ENCODE peak calls at places on chromosome 22, in four cellular contexts. L is stimulated activated CD8-positive, alpha-beta memory T cell treated with anti-CD3 and anti-CD28 coated beads, Interleukin-2, amount 100 ng/mL, for 48 hours; Q is DMS 273 treated with DMSO at 0.1 percent for 48 hours; N is pancreas. I is an unnamed sample.
A peak's percentile ranks its signal among the peaks of the same experiment; 100 is the strongest.

GRCh38 chr22:49724893-49725489 is 102.7 kb downstream of the BRD1 start:
- DNase-seq in L (peak; percentile 71), Q (peak; percentile 3), N (peak; percentile 17), I (no peak)

GRCh38 chr22:42780070-42780540 is 59.4 kb upstream of the A4GALT start:
- DNase-seq in L (no peak), Q (peak; percentile 72), N (peak; percentile 55), I (peak; percentile 55)

GRCh38 chr22:44667829-44668189 is 34.2 kb upstream of the PRR5 start:
- DNase-seq in L (peak; percentile 43), Q (no peak), N (no peak), I (no peak)

GRCh38 chr22:23270798-23271596 is 90.7 kb downstream of the BCR start:
- DNase-seq in L (no peak), Q (no peak), N (no peak), I (no peak)

GRCh38 chr22:24420072-24420976 is 7.1 kb upstream of the ADORA2A start:
- DNase-seq in L (no peak), Q (no peak), N (no peak), I (no peak)

GRCh38 chr22:30754971-30755759 is 60.5 kb downstream of the OSBP2 start:
- DNase-seq in L (peak; percentile 39), Q (no peak), N (peak; percentile 37), I (peak; percentile 31)

GRCh38 chr22:19289475-19290161 is 1.9 kb downstream of the CLTCL1 start:
- DNase-seq in L (no peak), Q (no peak), N (no peak), I (no peak)

GRCh38 chr22:39634530-39635399 is 64.2 kb downstream of the CACNA1I start:
- DNase-seq in L (no peak), Q (no peak), N (no peak), I (no peak)